ENCODE peak calls at places on chromosome 1, in four cellular contexts. A is cardiac muscle cell, E is fibroblast of pulmonary artery, V is T-cell. G is an unnamed sample.

GRCh38 chr1:64378826-64379225 is 91.1 kb upstream of the CACHD1 start:
- DNase-seq in A (peak), V (no peak), E (no peak), G (no peak)

GRCh38 chr1:84827976-84828375 is 65.0 kb downstream of the LPAR3 start:
- DNase-seq in E (no peak), A (no peak), V (no peak), G (no peak)

GRCh38 chr1:65172936-65173335 is 24.9 kb downstream of the AK4 start:
- DNase-seq in V (no peak), E (no peak), A (no peak), G (no peak)

GRCh38 chr1:80365634-80366033 is 1359.1 kb upstream of the ADGRL4 start:
- DNase-seq in V (no peak), A (no peak), E (no peak), G (no peak)

GRCh38 chr1:32869844-32870614 is 683 bp downstream of the FNDC5 start:
- DNase-seq in A (no peak), E (no peak), V (no peak), G (no peak)

GRCh38 chr1:240831191-240831631 is 219.3 kb upstream of the GREM2 start:
- DNase-seq in A (peak), V (no peak), E (peak), G (no peak)

GRCh38 chr1:3348196-3348865 is 106.1 kb upstream of the ARHGEF16 start:
- DNase-seq in E (no peak), A (no peak), V (no peak), G (no peak)

GRCh38 chr1:9321480-9321849 is 28.8 kb downstream of the SPSB1 start:
- DNase-seq in V (no peak), A (peak), E (peak), G (no peak)

GRCh38 chr1:2584822-2585317 is 1.7 kb upstream of the PRXL2B start:
- DNase-seq in E (no peak), A (no peak), V (no peak), G (no peak)

GRCh38 chr1:28190337-28190979 is 14.0 kb upstream of the PTAFR start:
- DNase-seq in V (no peak), A (peak), E (no peak), G (no peak)